ENCODE peak calls at places on chromosomes 4 and X, in four cellular contexts. R is AG04449, E is lung, C is tibial artery. A is an unnamed sample.

GRCh38 chrX:23888887-23889501 is 18.7 kb downstream of the APOO start:
- DNase-seq in R (no peak), C (no peak), E (no peak), A (no peak)

GRCh38 chr4:68272860-68273259 is 27.4 kb upstream of the TMPRSS11B start:
- DNase-seq in R (no peak), E (no peak), C (no peak), A (no peak)

GRCh38 chr4:3773552-3774001 is 7.4 kb downstream of the ADRA2C start:
- DNase-seq in C (no peak), R (no peak), E (no peak), A (no peak)

GRCh38 chrX:41148553-41148952 is 63.3 kb downstream of the USP9X start:
- DNase-seq in C (no peak), E (no peak), R (peak), A (no peak)

GRCh38 chr4:156815717-156816319 is 155.8 kb downstream of the PDGFC start:
- DNase-seq in E (no peak), R (no peak), C (no peak), A (no peak)

GRCh38 chr4:174358823-174359222 is 75.1 kb downstream of the CEP44 start:
- DNase-seq in R (peak), C (no peak), E (no peak), A (no peak)

GRCh38 chr4:147157860-147158701 is 212.4 kb upstream of the TTC29 start:
- DNase-seq in C (no peak), E (no peak), R (no peak), A (peak)

GRCh38 chr4:185210102-185210981 is 944 bp downstream of the SNX25 start:
- DNase-seq in R (no peak), C (peak), E (no peak), A (peak)

GRCh38 chrX:47992093-47992375 is 11.8 kb downstream of the ZNF182 start:
- DNase-seq in C (no peak), E (no peak), R (no peak), A (no peak)

GRCh38 chrX:39296472-39296871 is 495.2 kb downstream of the MID1IP1 start:
- DNase-seq in R (no peak), C (no peak), E (no peak), A (no peak)

GRCh38 chr4:71550220-71551190 is 211.7 kb downstream of the SLC4A4 start:
- DNase-seq in C (no peak), R (peak), E (no peak), A (no peak)

GRCh38 chr4:186651181-186651603 is 72.5 kb downstream of the FAT1 start:
- DNase-seq in C (no peak), E (no peak), R (no peak), A (no peak)

GRCh38 chr4:66351761-66352160 is 681.5 kb upstream of the EPHA5 start:
- DNase-seq in R (no peak), C (no peak), E (no peak), A (no peak)

GRCh38 chrX:132153166-132153565 is 25.3 kb upstream of the FRMD7 start:
- DNase-seq in E (no peak), C (no peak), R (no peak), A (no peak)

GRCh38 chr4:143085224-143085623 is 99.5 kb upstream of the USP38 start:
- DNase-seq in E (no peak), R (no peak), C (no peak), A (no peak)

GRCh38 chrX:37347420-37347819 is 1.7 kb upstream of the PRRG1 start:
- DNase-seq in E (no peak), C (peak), R (peak), A (no peak)

GRCh38 chr4:80265571-80266266 is 745 bp upstream of the FGF5 start:
- DNase-seq in E (no peak), C (no peak), R (no peak), A (no peak)

GRCh38 chrX:9921407-9921806 is 45.8 kb upstream of the CLDN34 start:
- DNase-seq in R (no peak), E (no peak), C (no peak), A (no peak)

GRCh38 chrX:149504226-149504914 is 736 bp downstream of the IDS start:
- DNase-seq in R (no peak), C (peak), E (no peak), A (no peak)

GRCh38 chr4:159042097-159042605 is 60.7 kb upstream of the RAPGEF2 start:
- DNase-seq in E (peak), C (no peak), R (no peak), A (no peak)

GRCh38 chr4:47915378-47915777 is 995 bp upstream of the NFXL1 start:
- DNase-seq in R (no peak), C (no peak), E (no peak), A (no peak)

GRCh38 chrX:39398215-39398972 is 597.1 kb downstream of the MID1IP1 start:
- DNase-seq in C (peak), R (no peak), E (no peak), A (no peak)

GRCh38 chr4:159545556-159545955 is 442.7 kb downstream of the RAPGEF2 start:
- DNase-seq in R (no peak), E (no peak), C (no peak), A (no peak)

GRCh38 chr4:492412-492811 is 6.5 kb downstream of the ZNF721 start:
- DNase-seq in R (no peak), E (no peak), C (no peak), A (no peak)

DNA sequence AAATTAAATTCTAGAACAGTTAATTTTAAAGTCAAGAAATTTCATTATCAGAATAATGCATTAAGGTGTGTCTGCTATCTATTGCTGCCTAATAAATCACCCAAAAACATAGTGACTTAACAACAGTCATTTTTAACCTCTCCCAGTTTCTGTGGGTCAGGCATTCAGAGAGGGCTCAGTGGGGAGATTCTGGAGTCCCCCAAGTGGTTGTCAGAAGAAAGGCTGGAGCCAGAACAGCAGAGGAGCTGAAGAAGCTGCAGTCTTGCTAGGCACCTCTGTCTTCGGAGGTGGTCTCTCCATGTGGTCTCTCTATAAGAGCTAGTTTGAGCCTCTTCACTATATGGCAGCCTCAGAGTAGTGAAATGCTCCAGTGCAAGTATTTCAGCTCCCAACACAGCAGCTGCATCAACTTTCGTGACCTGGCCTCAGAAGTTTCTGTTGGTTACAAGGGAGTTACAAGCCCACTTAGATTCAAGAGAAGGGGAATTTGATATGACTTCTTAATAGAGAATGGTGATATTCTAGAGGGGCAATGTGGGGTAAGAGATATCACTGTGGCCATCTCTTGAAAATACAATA is 9.4 kb upstream of the HOPX start:
- DNase-seq in R (no peak), C (no peak), E (no peak), A (no peak)
- TF ChIP-seq CTCF in R (no peak), C (no peak), E (no peak), A (no peak)

GRCh38 chr4:27289704-27290103 is 429.1 kb downstream of the STIM2 start:
- DNase-seq in E (no peak), R (no peak), C (no peak), A (no peak)
- TF ChIP-seq CTCF in E (no peak), R (no peak), C (no peak), A (no peak)

DNA sequence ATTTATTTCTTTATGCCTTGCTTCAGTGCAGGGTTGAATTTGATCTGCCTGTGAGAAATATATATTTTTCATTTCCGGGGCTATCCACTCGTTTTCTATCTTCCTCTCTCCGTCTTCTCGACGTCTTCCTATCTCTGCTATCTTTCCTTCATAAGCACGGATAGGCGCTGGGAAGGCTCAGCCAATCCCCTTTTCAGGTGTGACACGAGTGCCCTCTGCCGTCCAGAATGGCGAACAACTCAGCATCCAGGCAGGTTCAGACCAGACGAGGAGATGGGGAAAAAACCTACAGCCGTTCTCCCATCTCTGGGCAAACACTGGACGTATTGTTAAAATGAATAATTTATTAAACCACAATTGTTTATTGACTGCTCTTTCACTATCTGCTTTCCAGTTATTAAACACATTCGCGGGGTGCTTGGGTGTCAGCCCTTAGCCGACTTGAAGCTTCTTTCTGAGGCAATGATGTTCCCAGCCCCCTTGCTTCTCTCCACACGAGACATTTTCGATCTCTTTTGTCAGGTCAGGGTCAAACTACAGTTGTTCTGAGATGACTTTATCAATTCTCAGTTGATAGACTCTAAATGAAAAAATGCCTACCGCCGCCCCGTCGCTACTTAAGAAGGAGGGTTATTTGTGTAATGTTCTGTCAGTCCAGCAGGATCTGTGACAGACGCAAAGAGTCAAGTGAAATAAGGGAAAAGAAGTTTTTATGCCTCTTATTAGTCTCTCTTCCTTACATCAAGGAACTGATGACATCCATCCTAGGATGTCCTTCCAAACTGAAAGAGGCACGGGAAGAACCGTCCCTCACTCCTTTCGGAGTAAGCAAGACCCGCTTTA is 96.3 kb upstream of the NOCT start:
- DNase-seq in E (peak), C (peak), R (no peak), A (peak)
- TF ChIP-seq CTCF in E (peak), C (peak), R (peak), A (no peak)

DNA sequence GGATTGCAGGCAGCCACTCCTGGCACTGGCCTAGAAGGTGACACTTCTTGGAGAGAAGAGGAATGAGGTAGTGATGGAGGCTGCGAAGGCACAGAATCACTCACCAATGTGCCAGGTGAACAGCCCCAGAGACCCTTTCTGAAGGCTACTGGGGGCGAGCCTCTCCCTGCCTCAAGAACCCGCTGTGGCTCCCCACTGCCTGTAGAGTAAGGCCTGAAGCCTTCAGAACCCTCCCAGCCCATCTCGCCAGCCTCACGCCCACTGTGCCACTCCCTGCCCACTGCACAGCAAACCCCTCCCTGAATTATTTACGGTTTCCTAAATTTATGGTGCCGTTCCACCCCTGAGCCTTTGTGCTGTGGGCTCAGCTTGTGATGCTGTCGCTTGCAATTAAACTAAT is 24.2 kb upstream of the SORCS2 start:
- DNase-seq in R (no peak), C (no peak), E (no peak), A (no peak)
- TF ChIP-seq CTCF in R (no peak), C (no peak), E (no peak), A (no peak)

GRCh38 chr4:78923459-78924312 is 15.6 kb downstream of the PAQR3 start:
- DNase-seq in C (no peak), R (no peak), E (no peak), A (no peak)
- TF ChIP-seq CTCF in C (no peak), R (no peak), E (no peak), A (no peak)

GRCh38 chr4:78312989-78313753 is 238.4 kb upstream of the ANXA3 start:
- DNase-seq in E (no peak), C (no peak), R (no peak), A (no peak)
- TF ChIP-seq CTCF in E (no peak), C (no peak), R (no peak), A (no peak)

DNA sequence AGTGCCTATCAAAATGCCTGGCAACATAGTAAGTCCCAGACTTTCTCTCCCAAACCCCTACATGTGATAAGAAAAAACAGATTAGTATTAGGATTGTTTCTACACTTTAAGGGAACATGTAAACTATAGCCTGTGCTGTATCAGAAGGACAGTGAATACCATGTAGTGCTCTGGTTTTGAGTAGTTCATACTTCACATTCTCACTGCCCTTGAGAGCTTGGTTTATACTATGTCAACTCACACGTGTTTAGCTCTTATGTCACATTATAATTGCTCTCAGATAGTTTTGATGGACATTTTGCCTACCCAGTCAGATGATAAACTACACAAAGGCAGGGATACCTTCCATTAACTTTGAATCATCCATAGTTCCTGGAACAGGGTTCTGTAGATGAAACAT is 58.0 kb upstream of the PGRMC2 start:
- DNase-seq in R (no peak), C (no peak), E (no peak), A (no peak)
- TF ChIP-seq CTCF in R (no peak), C (no peak), E (no peak), A (no peak)